ENCODE peak calls at places on chromosomes 16 and 17, in five cellular contexts. One of them, this sample, is unnamed.
A peak's percentile ranks its signal among the peaks of the same experiment; 100 is the strongest.

GRCh38 chr17:2889256-2889655 is 93.0 kb downstream of the RAP1GAP2 start:
- DNase-seq in MM.1S: no peak
- DNase-seq in fibroblast of lung: no peak
- DNase-seq in A549: no peak
- DNase-seq in H9: peak; percentile 33
- DNase-seq in this sample: no peak

GRCh38 chr16:31187808-31188189 is 7.9 kb downstream of the FUS start:
- DNase-seq in H9: no peak
- DNase-seq in MM.1S: no peak
- DNase-seq in fibroblast of lung: no peak
- DNase-seq in A549: no peak
- DNase-seq in this sample: no peak

GRCh38 chr17:37815516-37815915 is 70.7 kb upstream of the HNF1B start:
- DNase-seq in MM.1S: no peak
- DNase-seq in H9: no peak
- DNase-seq in A549: peak; percentile 64
- DNase-seq in fibroblast of lung: peak; percentile 18
- DNase-seq in this sample: no peak

GRCh38 chr16:31569360-31569717 is 41.6 kb downstream of the AHSP start:
- DNase-seq in A549: no peak
- DNase-seq in H9: peak; percentile 28
- DNase-seq in fibroblast of lung: no peak
- DNase-seq in MM.1S: no peak
- DNase-seq in this sample: no peak

GRCh38 chr17:6070895-6071511 is 824 bp downstream of the WSCD1 start:
- DNase-seq in A549: peak; percentile 23
- DNase-seq in fibroblast of lung: no peak
- DNase-seq in MM.1S: peak; percentile 75
- DNase-seq in H9: no peak
- DNase-seq in this sample: no peak

GRCh38 chr16:79146-80054 is 1.4 kb downstream of the MPG start:
- DNase-seq in fibroblast of lung: peak; percentile 16
- DNase-seq in H9: no peak
- DNase-seq in A549: no peak
- DNase-seq in MM.1S: no peak
- DNase-seq in this sample: no peak

GRCh38 chr16:86258713-86259112 is 251.6 kb upstream of the FOXF1 start:
- DNase-seq in MM.1S: no peak
- DNase-seq in H9: no peak
- DNase-seq in fibroblast of lung: peak; percentile 23
- DNase-seq in A549: no peak
- DNase-seq in this sample: no peak

GRCh38 chr17:1894753-1895339 is 65.0 kb downstream of the RPA1 start:
- DNase-seq in A549: no peak
- DNase-seq in H9: no peak
- DNase-seq in fibroblast of lung: no peak
- DNase-seq in MM.1S: no peak
- DNase-seq in this sample: peak; percentile 40

GRCh38 chr16:90022209-90023077 is 3.2 kb upstream of the DBNDD1 start:
- DNase-seq in MM.1S: peak; percentile 82
- DNase-seq in fibroblast of lung: peak; percentile 82
- DNase-seq in A549: peak; percentile 91
- DNase-seq in H9: peak; percentile 76
- DNase-seq in this sample: peak; percentile 78

GRCh38 chr16:35194681-35195080 is 1735.3 kb downstream of the TP53TG3F start:
- DNase-seq in A549: no peak
- DNase-seq in H9: no peak
- DNase-seq in fibroblast of lung: no peak
- DNase-seq in MM.1S: no peak
- DNase-seq in this sample: no peak

GRCh38 chr16:72198021-72198420 is 26.1 kb upstream of the PMFBP1 start:
- DNase-seq in H9: no peak
- DNase-seq in MM.1S: no peak
- DNase-seq in fibroblast of lung: peak; percentile 73
- DNase-seq in A549: no peak
- DNase-seq in this sample: no peak

GRCh38 chr16:3262517-3262916 is 6.1 kb upstream of the MEFV start:
- DNase-seq in MM.1S: no peak
- DNase-seq in H9: no peak
- DNase-seq in fibroblast of lung: no peak
- DNase-seq in A549: no peak
- DNase-seq in this sample: no peak
- H3K4me2 ChIP-seq in MM.1S: no peak overlapping the region
- H3K4me2 ChIP-seq in H9: no peak overlapping the region
- H3K4me2 ChIP-seq in fibroblast of lung: no peak overlapping the region
- H3K4me2 ChIP-seq in A549: no peak overlapping the region
- H3K4me2 ChIP-seq in this sample: peak overlapping the region; percentile 85

DNA sequence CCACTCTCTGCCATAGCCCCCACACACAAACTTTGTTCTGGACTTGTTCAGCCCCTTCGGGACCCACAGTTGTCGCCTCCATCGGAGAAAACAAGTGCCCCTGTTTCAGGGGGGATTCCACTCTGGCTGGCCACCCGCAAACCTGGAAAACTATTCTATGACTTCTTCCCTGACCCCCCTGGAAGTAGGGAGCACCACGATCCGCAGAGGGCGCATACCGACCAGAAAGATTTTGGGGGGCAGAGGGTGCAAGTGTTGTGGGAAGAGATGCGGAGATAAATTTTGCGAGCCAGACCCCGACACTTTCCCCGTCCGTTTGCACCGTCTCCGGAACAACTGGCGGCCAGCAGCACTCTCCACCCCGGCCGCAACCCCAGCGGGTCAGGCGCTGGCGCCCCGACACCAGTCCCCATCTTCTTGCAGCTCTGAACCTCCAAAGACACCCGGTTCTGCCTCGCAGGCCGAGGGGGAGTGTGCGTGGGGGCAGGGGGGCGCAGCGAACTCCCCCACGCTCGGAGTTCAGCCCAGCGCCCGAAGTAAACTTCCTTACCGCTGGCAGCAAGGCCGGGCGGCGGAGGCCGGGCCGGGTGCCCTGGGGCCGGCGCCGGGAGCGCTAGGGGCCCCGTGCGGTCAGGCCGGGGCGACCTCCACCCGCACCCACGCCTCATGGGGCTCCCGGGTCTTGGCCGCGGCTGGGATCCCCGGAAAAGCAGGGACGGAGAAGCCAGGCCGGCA is 744 bp downstream of the SALL1 start:
- DNase-seq in MM.1S: no peak
- DNase-seq in fibroblast of lung: peak; percentile 33
- DNase-seq in A549: no peak
- DNase-seq in H9: no peak
- DNase-seq in this sample: no peak
- H3K4me2 ChIP-seq in MM.1S: no peak overlapping the region
- H3K4me2 ChIP-seq in fibroblast of lung: peak overlapping the region; percentile 35
- H3K4me2 ChIP-seq in A549: peak overlapping the region; percentile 77
- H3K4me2 ChIP-seq in H9: peak overlapping the region; percentile 93
- H3K4me2 ChIP-seq in this sample: no peak overlapping the region

GRCh38 chr17:62216847-62217246 is 151.8 kb upstream of the MED13 start:
- DNase-seq in H9: no peak
- DNase-seq in MM.1S: no peak
- DNase-seq in A549: no peak
- DNase-seq in fibroblast of lung: no peak
- DNase-seq in this sample: no peak
- H3K4me2 ChIP-seq in H9: no peak overlapping the region
- H3K4me2 ChIP-seq in MM.1S: no peak overlapping the region
- H3K4me2 ChIP-seq in A549: no peak overlapping the region
- H3K4me2 ChIP-seq in fibroblast of lung: no peak overlapping the region
- H3K4me2 ChIP-seq in this sample: no peak overlapping the region

GRCh38 chr17:39640493-39641118 is 3.7 kb downstream of the STARD3 start:
- DNase-seq in H9: no peak
- DNase-seq in A549: no peak
- DNase-seq in MM.1S: no peak
- DNase-seq in fibroblast of lung: no peak
- DNase-seq in this sample: no peak

GRCh38 chr17:39639566-39640458 is 2.9 kb downstream of the STARD3 start:
- DNase-seq in H9: no peak
- DNase-seq in fibroblast of lung: no peak
- DNase-seq in A549: no peak
- DNase-seq in MM.1S: no peak
- DNase-seq in this sample: no peak

GRCh38 chr17:39638317-39638716 is 1.4 kb downstream of the STARD3 start:
- DNase-seq in A549: no peak
- DNase-seq in MM.1S: no peak
- DNase-seq in fibroblast of lung: no peak
- DNase-seq in H9: no peak
- DNase-seq in this sample: no peak

GRCh38 chr17:39636927-39637736 is at the start of gene STARD3:
- DNase-seq in H9: peak; percentile 97
- DNase-seq in fibroblast of lung: peak; percentile 88
- DNase-seq in A549: peak; percentile 92
- DNase-seq in MM.1S: peak; percentile 95
- DNase-seq in this sample: peak; percentile 74

DNA sequence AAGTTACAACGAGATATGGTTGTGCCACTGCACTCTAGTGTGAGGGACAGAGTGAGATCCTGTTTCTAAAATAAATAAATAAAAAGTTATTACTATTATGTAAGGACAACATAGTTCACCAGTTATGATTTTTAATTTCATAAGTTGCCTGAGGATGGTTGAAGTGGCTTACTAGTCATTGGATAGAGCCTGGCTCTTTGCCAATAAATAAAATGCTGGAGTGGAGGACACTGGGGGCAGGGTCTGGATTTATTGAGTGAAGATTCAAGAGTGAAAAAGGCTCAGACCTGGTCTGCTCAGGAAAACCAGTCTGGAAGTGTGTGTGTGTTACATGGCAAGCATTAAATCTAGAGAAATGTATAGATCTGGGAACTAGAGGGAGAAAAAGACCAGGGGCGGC is 2.1 kb downstream of the STARD3 start:
- DNase-seq in H9: no peak
- DNase-seq in MM.1S: no peak
- DNase-seq in fibroblast of lung: no peak
- DNase-seq in A549: no peak
- DNase-seq in this sample: no peak
- H3K4me2 ChIP-seq in H9: no peak overlapping the region
- H3K4me2 ChIP-seq in MM.1S: no peak overlapping the region
- H3K4me2 ChIP-seq in fibroblast of lung: no peak overlapping the region
- H3K4me2 ChIP-seq in A549: peak overlapping the region; percentile 92
- H3K4me2 ChIP-seq in this sample: no peak overlapping the region

DNA sequence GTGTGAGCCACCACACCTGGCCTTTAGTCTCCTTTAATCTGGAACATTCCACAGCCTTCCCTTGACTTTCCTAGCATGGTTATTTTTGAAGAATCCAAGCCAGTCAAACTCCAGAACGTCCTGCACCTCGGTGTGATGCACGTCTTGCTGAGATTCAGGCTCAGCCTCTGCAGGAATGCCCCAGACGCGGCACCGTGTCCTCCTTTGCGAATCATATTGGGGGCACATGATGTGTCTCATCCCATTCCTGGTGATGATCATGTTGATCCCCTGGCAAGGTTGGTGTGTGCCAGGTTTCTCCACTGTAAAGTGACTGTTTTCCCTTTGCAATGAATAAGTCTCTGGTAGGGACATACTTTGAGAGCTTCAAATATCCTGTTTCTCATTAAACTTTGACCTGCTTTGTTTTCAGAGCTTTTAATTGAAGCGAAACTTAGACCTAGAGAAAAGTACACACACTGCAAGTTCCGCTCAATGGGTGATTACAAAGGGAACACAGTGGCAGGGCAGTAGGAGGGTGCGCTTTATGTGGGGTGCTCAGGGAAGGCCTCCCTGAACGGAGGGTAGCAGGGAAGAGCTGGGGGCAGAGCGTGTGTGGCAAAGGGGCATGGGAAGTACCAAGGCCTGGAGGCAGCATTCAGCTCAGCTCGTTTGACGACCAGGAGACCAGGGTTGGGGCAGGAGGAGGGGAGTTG is 9.6 kb upstream of the ATP2C2 start:
- DNase-seq in H9: no peak
- DNase-seq in A549: no peak
- DNase-seq in fibroblast of lung: no peak
- DNase-seq in MM.1S: no peak
- DNase-seq in this sample: no peak
- H3K4me2 ChIP-seq in H9: no peak overlapping the region
- H3K4me2 ChIP-seq in A549: no peak overlapping the region
- H3K4me2 ChIP-seq in fibroblast of lung: no peak overlapping the region
- H3K4me2 ChIP-seq in MM.1S: no peak overlapping the region
- H3K4me2 ChIP-seq in this sample: no peak overlapping the region

This sample was measured in PC-9.